ENCODE peak calls at places on chromosome 1, in six cellular contexts. I is stomach, E is GM12891, Y is breast epithelium, C is endothelial cell of umbilical vein, V is prostate gland. Z is an unnamed sample.

GRCh38 chr1:221503268-221503667 is 238.6 kb downstream of the DUSP10 start:
- DNase-seq in Y (no peak), C (no peak), I (no peak), E (no peak), V (no peak), Z (no peak)

GRCh38 chr1:228445867-228446584 is 29.4 kb upstream of the TRIM17 start:
- DNase-seq in C (peak), E (peak), V (no peak), Y (no peak), I (no peak), Z (no peak)

GRCh38 chr1:93605812-93606512 is 75.7 kb downstream of the BCAR3 start:
- DNase-seq in V (peak), Y (no peak), I (no peak), C (peak), E (no peak), Z (no peak)

GRCh38 chr1:9233241-9233941 is 1.2 kb upstream of the H6PD start:
- DNase-seq in I (peak), Y (peak), E (no peak), V (peak), C (peak), Z (peak)

GRCh38 chr1:232999960-233000625 is 49.7 kb downstream of the NTPCR start:
- DNase-seq in Y (no peak), V (no peak), E (no peak), C (no peak), I (no peak), Z (no peak)

GRCh38 chr1:115123116-115123515 is 33.8 kb upstream of the TSPAN2 start:
- DNase-seq in V (no peak), C (no peak), Y (no peak), I (no peak), E (no peak), Z (no peak)

GRCh38 chr1:8412183-8412831 is 94.4 kb downstream of the SLC45A1 start:
- DNase-seq in C (peak), I (no peak), V (peak), Y (no peak), E (no peak), Z (peak)

GRCh38 chr1:8545078-8545477 is 227.2 kb downstream of the SLC45A1 start:
- DNase-seq in C (no peak), I (no peak), Y (no peak), V (no peak), E (no peak), Z (no peak)

GRCh38 chr1:14815175-14815882 is 216.8 kb downstream of the KAZN start:
- DNase-seq in C (no peak), I (peak), Y (no peak), E (no peak), V (no peak), Z (no peak)

GRCh38 chr1:51316764-51317120 is 13.6 kb downstream of the TTC39A start:
- DNase-seq in E (no peak), V (no peak), I (no peak), C (no peak), Y (no peak), Z (no peak)

GRCh38 chr1:248850536-248851251 is 8.2 kb downstream of the ZNF692 start:
- DNase-seq in C (no peak), I (no peak), Y (no peak), E (no peak), V (no peak), Z (no peak)

GRCh38 chr1:248850124-248850523 is 8.8 kb downstream of the ZNF692 start:
- DNase-seq in C (no peak), E (no peak), I (no peak), Y (no peak), V (no peak), Z (no peak)

GRCh38 chr1:248849152-248849551 is 9.7 kb downstream of the ZNF692 start:
- DNase-seq in C (no peak), Y (no peak), I (peak), E (no peak), V (no peak), Z (no peak)

GRCh38 chr1:248848596-248848995 is 10.3 kb downstream of the ZNF692 start:
- DNase-seq in Y (no peak), E (no peak), C (no peak), V (no peak), I (no peak), Z (no peak)

DNA sequence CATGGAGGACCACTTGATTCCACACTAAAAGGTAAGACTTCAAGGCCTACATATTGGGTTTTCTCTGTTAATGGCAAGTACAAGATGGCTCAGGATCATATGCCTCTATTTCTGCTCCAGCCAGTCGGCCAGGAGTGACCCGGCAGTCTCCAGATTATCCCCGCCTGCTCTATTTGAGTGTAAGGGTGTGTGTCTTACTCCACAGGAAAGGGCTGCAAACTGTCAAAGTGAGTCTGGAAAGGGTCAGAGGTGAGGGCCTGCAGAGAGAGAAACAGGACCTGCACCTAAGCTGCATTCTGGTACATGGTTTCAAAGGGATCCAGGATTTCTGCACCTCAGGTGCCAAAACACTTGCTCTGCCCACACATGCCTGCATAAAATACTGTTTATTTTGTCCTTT is 9.2 kb downstream of the ZNF692 start:
- DNase-seq in C (no peak), I (no peak), Y (no peak), E (no peak), V (no peak), Z (no peak)
- TF ChIP-seq POLR2AphosphoS5 in C (no peak), I (no peak), Y (no peak), E (no peak), V (no peak), Z (no peak)

DNA sequence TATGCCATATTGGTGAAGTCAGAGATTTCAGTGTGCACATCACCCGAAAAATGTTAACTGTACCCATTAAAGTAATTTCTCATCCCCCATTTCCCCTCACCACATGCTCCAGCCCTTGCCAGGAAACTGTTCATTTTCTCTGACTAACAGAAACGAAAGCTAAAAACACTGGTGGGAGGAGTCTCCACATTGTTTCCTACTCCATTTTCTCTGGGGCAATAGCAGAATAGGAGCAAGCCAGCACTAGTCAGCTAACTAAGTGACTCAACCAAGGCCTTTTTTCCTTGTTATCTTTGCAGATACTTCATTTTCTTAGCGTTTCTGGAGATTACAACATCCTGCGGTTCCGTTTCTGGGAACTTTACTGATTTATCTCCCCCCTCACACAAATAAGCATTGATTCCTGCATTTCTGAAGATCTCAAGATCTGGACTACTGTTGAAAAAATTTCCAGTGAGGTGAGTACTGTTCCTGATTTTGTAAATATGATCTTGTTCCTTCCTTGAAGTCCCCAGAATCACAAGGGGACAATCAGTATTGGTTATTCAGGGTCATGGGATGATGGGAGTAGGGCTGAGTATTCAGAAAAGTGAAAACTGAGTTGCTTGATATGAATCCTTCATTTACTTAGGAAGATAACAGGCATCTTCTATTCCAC is at the start of gene IFI16:
- DNase-seq in E (peak), C (peak), V (peak), Y (no peak), I (no peak), Z (peak)
- TF ChIP-seq POLR2A in E (peak), C (peak), V (peak), Y (peak), I (no peak), Z (peak)

GRCh38 chr1:198121058-198121829 is 35.6 kb upstream of the NEK7 start:
- DNase-seq in Y (no peak), C (peak), I (no peak), V (no peak), E (no peak), Z (no peak)
- TF ChIP-seq POLR2AphosphoS5 in Y (no peak), C (no peak), I (no peak), V (no peak), E (no peak), Z (no peak)

GRCh38 chr1:55775007-55775406 is 559.8 kb upstream of the USP24 start:
- DNase-seq in I (no peak), C (no peak), V (no peak), E (no peak), Y (no peak), Z (no peak)
- TF ChIP-seq POLR2A in I (no peak), C (no peak), V (no peak), E (no peak), Y (no peak), Z (no peak)